ENCODE peak calls at places on chromosomes 12 and 14, in six cellular contexts. H is A549, S is stomach, C is IMR-90, W is Peyer's patch, K is breast epithelium. A is an unnamed sample.

GRCh38 chr12:52440821-52441319 is 6.7 kb upstream of the KRT75 start:
- DNase-seq in H (no peak), S (no peak), C (peak; percentile 53), W (no peak), K (peak; percentile 57), A (no peak)

GRCh38 chr12:82359115-82359478 is 768 bp downstream of the METTL25 start:
- DNase-seq in H (no peak), S (no peak), C (no peak), W (no peak), K (no peak), A (peak; percentile 54)

GRCh38 chr12:53560386-53560785 is 53.1 kb upstream of the NPFF start:
- DNase-seq in H (no peak), S (no peak), C (peak; percentile 66), W (no peak), K (no peak), A (no peak)

GRCh38 chr14:62436256-62436655 is 609.0 kb downstream of the KCNH5 start:
- DNase-seq in H (no peak), S (no peak), C (no peak), W (no peak), K (no peak), A (no peak)

GRCh38 chr12:45729233-45730115 is at the start of gene ARID2:
- DNase-seq in H (no peak), S (peak; percentile 67), C (peak; percentile 67), W (peak; percentile 84), K (peak; percentile 58), A (peak; percentile 87)

GRCh38 chr14:50452979-50453705 is 56.5 kb upstream of the CDKL1 start:
- DNase-seq in H (no peak), S (no peak), C (peak; percentile 86), W (no peak), K (no peak), A (peak; percentile 40)

GRCh38 chr12:53543539-53543938 is 36.3 kb upstream of the NPFF start:
- DNase-seq in H (peak; percentile 74), S (peak; percentile 48), C (peak; percentile 73), W (no peak), K (peak; percentile 63), A (peak; percentile 59)

GRCh38 chr12:110590806-110591326 is 7.7 kb upstream of the PPTC7 start:
- DNase-seq in H (no peak), S (no peak), C (peak; percentile 44), W (no peak), K (no peak), A (peak; percentile 37)

GRCh38 chr12:66240106-66240820 is 51.2 kb downstream of the IRAK3 start:
- DNase-seq in H (no peak), S (no peak), C (no peak), W (no peak), K (no peak), A (no peak)

GRCh38 chr12:1811281-1811947 is 9.0 kb upstream of the LRTM2 start:
- DNase-seq in H (no peak), S (no peak), C (peak; percentile 52), W (no peak), K (no peak), A (no peak)

GRCh38 chr14:54457609-54457996 is 16.4 kb upstream of the CNIH1 start:
- DNase-seq in H (no peak), S (no peak), C (no peak), W (no peak), K (no peak), A (no peak)

GRCh38 chr12:128076188-128076587 is 190.8 kb upstream of the TMEM132C start:
- DNase-seq in H (no peak), S (no peak), C (no peak), W (no peak), K (no peak), A (no peak)

GRCh38 chr14:58082491-58083098 is 69.4 kb downstream of the ARMH4 start:
- DNase-seq in H (peak; percentile 73), S (no peak), C (peak; percentile 89), W (no peak), K (no peak), A (no peak)

GRCh38 chr12:52525661-52526499 is 5.7 kb upstream of the KRT5 start:
- DNase-seq in H (no peak), S (no peak), C (no peak), W (peak; percentile 12), K (peak; percentile 17), A (no peak)

GRCh38 chr14:61184117-61184516 is 97.0 kb downstream of the TMEM30B start:
- DNase-seq in H (no peak), S (no peak), C (peak; percentile 92), W (no peak), K (no peak), A (no peak)

GRCh38 chr14:81246561-81247270 is 26.0 kb upstream of the GTF2A1 start:
- DNase-seq in H (no peak), S (no peak), C (no peak), W (no peak), K (no peak), A (no peak)

GRCh38 chr12:68406134-68406576 is 74.0 kb upstream of the MDM1 start:
- DNase-seq in H (peak; percentile 25), S (peak; percentile 88), C (peak; percentile 82), W (peak; percentile 88), K (peak; percentile 87), A (no peak)

GRCh38 chr12:75831413-75831812 is 200.2 kb downstream of the PHLDA1 start:
- DNase-seq in H (no peak), S (no peak), C (peak; percentile 73), W (no peak), K (no peak), A (no peak)

GRCh38 chr14:55869397-55870049 is 248.7 kb upstream of the PELI2 start:
- DNase-seq in H (no peak), S (no peak), C (no peak), W (no peak), K (no peak), A (no peak)

GRCh38 chr14:67469954-67470353 is 18.6 kb downstream of the TMEM229B start:
- DNase-seq in H (no peak), S (no peak), C (no peak), W (peak; percentile 66), K (no peak), A (no peak)

GRCh38 chr14:66596241-66596985 is 88.5 kb downstream of the GPHN start:
- DNase-seq in H (no peak), S (no peak), C (no peak), W (no peak), K (no peak), A (no peak)

GRCh38 chr14:89013098-89013504 is 188.7 kb downstream of the TTC8 start:
- DNase-seq in H (peak; percentile 60), S (peak; percentile 44), C (peak; percentile 11), W (peak; percentile 69), K (no peak), A (peak; percentile 50)

GRCh38 chr12:124497658-124498057 is 69.8 kb downstream of the NCOR2 start:
- DNase-seq in H (no peak), S (no peak), C (peak; percentile 96), W (no peak), K (no peak), A (no peak)

GRCh38 chr12:31234053-31234835 is 91.7 kb downstream of the SINHCAF start:
- DNase-seq in H (no peak), S (no peak), C (no peak), W (no peak), K (no peak), A (no peak)

GRCh38 chr12:121753844-121754264 is 39.6 kb downstream of the RHOF start:
- DNase-seq in H (no peak), S (peak; percentile 79), C (no peak), W (no peak), K (peak; percentile 46), A (no peak)

GRCh38 chr12:50690923-50691322 is 73.0 kb upstream of the ATF1 start:
- DNase-seq in H (no peak), S (no peak), C (no peak), W (no peak), K (peak; percentile 28), A (no peak)

GRCh38 chr12:57500213-57500612 is 12.3 kb downstream of the MARS1 start:
- DNase-seq in H (no peak), S (no peak), C (no peak), W (no peak), K (no peak), A (no peak)

GRCh38 chr12:57498571-57498970 is 10.7 kb downstream of the MARS1 start:
- DNase-seq in H (no peak), S (no peak), C (no peak), W (no peak), K (no peak), A (no peak)

GRCh38 chr12:57498143-57498524 is 10.3 kb downstream of the MARS1 start:
- DNase-seq in H (no peak), S (no peak), C (no peak), W (no peak), K (no peak), A (no peak)

GRCh38 chr12:57496822-57497221 is 9.0 kb downstream of the MARS1 start:
- DNase-seq in H (no peak), S (no peak), C (no peak), W (no peak), K (no peak), A (no peak)

DNA sequence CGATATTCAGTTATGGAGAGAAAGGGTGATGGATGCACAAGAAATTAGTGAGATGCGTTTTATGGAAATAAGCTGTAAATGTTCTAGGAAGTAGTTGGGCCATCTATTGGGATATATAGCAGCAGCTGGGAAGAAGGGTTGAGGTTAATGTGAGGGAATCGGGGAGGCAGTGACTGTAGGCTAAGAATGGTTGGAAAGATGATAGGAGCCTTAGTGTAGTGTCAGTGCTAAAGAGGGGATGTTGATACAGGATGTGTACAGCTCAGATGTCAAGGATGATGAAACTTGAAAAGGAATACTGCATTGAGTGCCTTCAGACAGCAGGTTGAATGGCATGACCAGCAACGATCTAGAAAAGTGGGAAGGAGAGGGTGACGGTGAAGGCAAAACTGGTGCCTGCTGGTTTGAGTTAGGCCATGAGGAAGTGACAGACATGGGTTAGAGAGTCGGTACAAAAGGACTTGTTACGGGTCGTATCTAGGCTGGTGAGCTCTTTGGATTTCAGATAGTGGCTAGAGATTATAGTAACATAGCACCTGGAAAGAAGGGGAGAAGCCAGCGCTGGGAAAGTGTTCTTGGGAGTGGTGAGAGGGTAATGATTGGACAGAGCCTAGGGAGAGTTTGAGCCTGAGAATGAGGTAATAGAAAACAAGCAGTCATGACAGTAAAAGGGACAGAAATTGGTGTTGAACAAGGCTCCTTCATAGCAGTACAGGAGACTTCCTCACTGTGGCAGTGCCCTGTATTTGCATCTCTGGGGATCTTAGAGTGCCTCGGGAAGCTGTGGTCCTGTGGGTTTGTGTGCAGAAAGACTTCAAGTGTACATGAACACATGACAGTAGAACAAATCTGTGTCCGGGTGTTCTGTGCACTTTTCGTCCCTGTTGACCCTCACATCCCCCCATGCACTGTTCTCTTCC is 9.6 kb downstream of the MARS1 start:
- DNase-seq in H (no peak), S (no peak), C (no peak), W (no peak), K (no peak), A (no peak)
- TF ChIP-seq POLR2A in H (no peak), S (no peak), C (no peak), W (no peak), K (no peak), A (no peak)

GRCh38 chr12:132273992-132274334 is 55.4 kb downstream of the GALNT9 start:
- DNase-seq in H (no peak), S (no peak), C (no peak), W (no peak), K (no peak), A (no peak)
- TF ChIP-seq POLR2A in H (no peak), S (no peak), C (no peak), W (no peak), K (no peak), A (no peak)

GRCh38 chr12:120301962-120302815 is at the start of gene SIRT4:
- DNase-seq in H (peak; percentile 98), S (peak; percentile 92), C (peak; percentile 94), W (peak; percentile 84), K (peak; percentile 85), A (peak; percentile 96)
- TF ChIP-seq POLR2A in H (no peak), S (no peak), C (no peak), W (peak; percentile 22), K (no peak), A (peak; percentile 19)

GRCh38 chr14:102295301-102295700 is 9.7 kb downstream of the MOK start:
- DNase-seq in H (peak; percentile 51), S (no peak), C (peak; percentile 41), W (no peak), K (no peak), A (no peak)
- TF ChIP-seq POLR2A in H (no peak), S (no peak), C (no peak), W (no peak), K (no peak), A (no peak)